ENCODE peak calls at places on chromosomes 12 and 14, in nine cellular contexts. U is esophagus muscularis mucosa, J is sigmoid colon, I is A549, L is H1, B is ovary, M is upper lobe of left lung, Z is GM12878, R is K562. X is an unnamed sample.

GRCh38 chr12:72872986-72873385 is 600.8 kb downstream of the TRHDE start:
- DNase-seq in M (no peak), I (no peak), J (no peak), B (no peak), Z (no peak), R (no peak), U (no peak), L (peak), X (no peak)

GRCh38 chr12:116551952-116552749 is 7.0 kb upstream of the MAP1LC3B2 start:
- DNase-seq in R (peak), M (no peak), U (no peak), J (no peak), L (no peak), Z (no peak), I (no peak), B (no peak), X (no peak)

GRCh38 chr14:92906823-92907222 is 16.1 kb upstream of the CHGA start:
- DNase-seq in J (no peak), L (no peak), R (no peak), B (no peak), I (no peak), Z (no peak), M (no peak), U (no peak), X (no peak)

GRCh38 chr12:81354327-81354932 is 276.6 kb downstream of the ACSS3 start:
- DNase-seq in I (no peak), J (no peak), L (no peak), B (no peak), Z (no peak), M (no peak), U (no peak), R (no peak), X (no peak)

GRCh38 chr12:64218597-64218996 is 3.5 kb downstream of the KICS2 start:
- DNase-seq in U (no peak), B (no peak), J (no peak), I (no peak), R (peak), Z (peak), M (no peak), L (no peak), X (no peak)

GRCh38 chr14:68748260-68748659 is 44.6 kb downstream of the ZFP36L1 start:
- DNase-seq in L (no peak), U (no peak), I (no peak), M (no peak), Z (no peak), B (no peak), J (no peak), R (peak), X (no peak)

GRCh38 chr14:76768201-76768656 is 7.0 kb downstream of the VASH1 start:
- DNase-seq in U (no peak), M (peak), L (peak), B (peak), J (no peak), Z (peak), R (peak), I (no peak), X (peak)

GRCh38 chr12:114623737-114624136 is 60.2 kb downstream of the TBX3 start:
- DNase-seq in L (no peak), M (no peak), I (no peak), U (no peak), R (no peak), J (no peak), B (no peak), Z (no peak), X (no peak)

GRCh38 chr12:110124184-110124995 is at the start of gene IFT81:
- DNase-seq in I (peak), R (peak), Z (no peak), L (peak), U (peak), J (peak), B (peak), M (peak), X (peak)

GRCh38 chr12:29759950-29760349 is 23.8 kb downstream of the TMTC1 start:
- DNase-seq in Z (no peak), R (no peak), J (no peak), U (no peak), B (no peak), M (no peak), L (no peak), I (no peak), X (no peak)

GRCh38 chr14:31084385-31084784 is 58.2 kb upstream of the STRN3 start:
- DNase-seq in B (no peak), U (no peak), L (no peak), M (no peak), Z (no peak), R (peak), J (no peak), I (no peak), X (no peak)

GRCh38 chr12:38137716-38138115 is 178.9 kb upstream of the ALG10B start:
- DNase-seq in R (no peak), I (no peak), B (no peak), U (no peak), J (no peak), M (no peak), Z (no peak), L (no peak), X (no peak)

GRCh38 chr12:10719482-10719881 is 3.6 kb downstream of the YBX3 start:
- DNase-seq in R (no peak), M (no peak), B (no peak), U (no peak), J (no peak), L (no peak), Z (no peak), I (no peak), X (no peak)

GRCh38 chr12:105057174-105057573 is 27.1 kb downstream of the ALDH1L2 start:
- DNase-seq in L (no peak), M (no peak), U (no peak), I (no peak), Z (no peak), R (no peak), J (no peak), B (no peak), X (no peak)

GRCh38 chr12:7989827-7990491 is 42.6 kb upstream of the FOXJ2 start:
- DNase-seq in J (no peak), B (no peak), M (peak), U (no peak), I (no peak), L (no peak), R (peak), Z (no peak), X (no peak)

GRCh38 chr12:2382391-2383155 is 329.8 kb downstream of the CACNA1C start:
- DNase-seq in L (no peak), J (no peak), U (no peak), Z (no peak), I (no peak), R (no peak), B (no peak), M (no peak), X (no peak)

GRCh38 chr14:78425332-78425731 is 255.2 kb downstream of the NRXN3 start:
- DNase-seq in M (peak), I (no peak), Z (no peak), L (no peak), R (no peak), U (no peak), J (no peak), B (no peak), X (no peak)

GRCh38 chr14:32470161-32470705 is 141.1 kb downstream of the AKAP6 start:
- DNase-seq in I (no peak), J (no peak), B (no peak), U (no peak), Z (no peak), R (no peak), L (no peak), M (no peak), X (no peak)

GRCh38 chr12:56773113-56773512 is 10.0 kb downstream of the HSD17B6 start:
- DNase-seq in U (no peak), I (no peak), L (no peak), B (no peak), M (no peak), R (no peak), J (no peak), Z (no peak), X (no peak)

GRCh38 chr12:63826002-63826585 is 18.4 kb upstream of the SRGAP1 start:
- DNase-seq in B (no peak), I (peak), U (no peak), M (no peak), J (no peak), L (no peak), R (peak), Z (no peak), X (no peak)

GRCh38 chr12:86134571-86134970 is 121.6 kb downstream of the MGAT4C start:
- DNase-seq in U (no peak), B (no peak), L (no peak), M (no peak), R (no peak), Z (no peak), J (no peak), I (peak), X (no peak)
- H3K27ac ChIP-seq in U (no peak), B (no peak), L (no peak), M (no peak), R (no peak), Z (no peak), J (no peak), I (no peak), X (peak)

DNA sequence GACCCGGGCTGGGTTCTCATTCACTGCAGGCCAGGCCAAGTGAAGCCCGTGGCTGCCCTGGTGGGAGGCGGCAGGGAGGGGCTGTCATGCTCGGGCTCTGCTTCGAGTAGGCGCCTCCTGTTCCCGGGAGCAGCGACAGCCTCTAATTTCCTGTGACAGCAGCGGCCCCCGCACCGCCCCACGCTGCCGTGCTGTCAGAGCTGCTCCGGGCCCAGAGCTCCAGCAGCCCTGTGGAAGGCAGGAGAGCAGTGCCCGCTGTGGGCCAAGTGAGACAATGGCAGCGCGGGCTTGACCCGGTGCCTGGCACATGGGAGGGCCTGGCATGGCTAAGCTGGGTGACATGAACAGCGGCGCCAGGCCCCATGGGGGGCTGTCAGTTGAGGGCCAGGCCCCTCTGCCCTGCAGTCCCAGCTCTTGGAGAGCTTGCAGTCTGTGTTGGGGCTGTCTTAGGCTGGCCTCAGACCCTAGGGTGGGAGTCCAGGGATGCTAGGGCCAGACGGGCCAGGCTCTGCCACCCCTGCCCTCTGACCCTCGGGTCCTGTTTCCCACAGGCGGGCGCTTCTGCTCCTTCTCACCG is 5.1 kb downstream of the TRMT61A start:
- DNase-seq in I (no peak), M (no peak), J (peak), R (no peak), Z (no peak), B (no peak), U (no peak), L (no peak), X (no peak)
- TF ChIP-seq EP300 in I (no peak), M (no peak), J (no peak), R (no peak), Z (no peak), B (no peak), U (no peak), L (no peak), X (no peak)

DNA sequence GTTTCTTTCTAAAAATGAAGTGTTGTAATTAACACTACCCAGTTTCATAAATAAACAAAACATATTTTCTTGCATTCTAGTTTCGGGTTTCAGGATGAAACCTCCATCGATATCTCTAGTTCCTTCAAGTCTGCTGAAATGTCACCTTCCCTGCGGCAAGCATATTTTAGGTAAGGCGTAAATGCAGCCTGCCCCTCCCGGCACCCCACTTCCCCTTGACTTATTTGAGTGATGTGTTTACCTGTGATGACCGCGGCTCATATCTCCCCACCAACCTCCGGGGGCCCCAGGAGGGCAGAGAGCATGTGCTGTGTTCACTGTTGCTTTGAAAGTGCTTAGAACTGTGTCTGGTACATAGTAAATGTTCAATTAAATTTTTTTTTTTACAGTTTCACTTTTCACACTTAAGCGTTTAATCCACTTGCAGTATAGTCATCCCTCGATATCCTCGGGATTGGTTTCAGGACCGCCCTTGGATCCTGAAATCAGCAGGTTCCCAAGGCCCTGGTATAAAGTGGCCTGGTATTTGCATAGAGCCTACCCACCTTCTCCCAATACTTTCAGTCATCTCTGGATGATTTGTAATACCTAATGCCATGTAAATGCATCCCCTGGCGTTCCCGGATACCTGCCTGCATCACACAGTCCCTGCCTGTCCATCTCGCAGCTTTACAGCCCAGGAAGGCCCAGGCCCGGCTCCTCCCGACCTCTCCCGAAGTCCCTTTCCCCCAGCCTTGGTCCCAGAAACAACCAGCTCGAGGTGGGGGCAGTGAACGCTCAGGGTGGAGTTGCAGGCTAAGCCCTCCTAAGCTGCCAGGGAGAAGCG is 40.2 kb upstream of the FBRSL1 start:
- DNase-seq in L (no peak), J (no peak), R (no peak), I (no peak), U (no peak), M (no peak), Z (peak), B (no peak), X (no peak)
- TF ChIP-seq CTCF in L (no peak), J (no peak), R (no peak), I (no peak), U (no peak), M (no peak), Z (no peak), B (no peak), X (no peak)

DNA sequence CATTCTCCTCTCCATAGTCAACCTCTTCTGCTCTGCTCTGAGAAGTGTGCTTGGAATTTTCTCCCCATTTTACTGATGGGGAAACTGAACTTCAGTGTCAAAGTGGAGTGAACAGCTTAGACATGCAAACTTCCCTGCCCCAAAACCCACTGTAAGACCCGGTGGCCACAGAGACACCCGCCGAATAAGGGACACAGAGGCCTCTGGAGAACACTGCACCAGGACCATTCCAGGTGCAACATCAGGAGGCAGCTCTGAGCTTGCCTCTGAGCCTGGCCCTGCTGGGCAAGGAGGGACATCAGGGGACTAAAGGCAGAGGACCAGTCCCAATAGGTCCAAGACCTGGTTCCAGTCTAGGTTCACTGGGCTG is 1.7 kb downstream of the HDAC7 start:
- DNase-seq in J (no peak), U (no peak), M (no peak), L (no peak), I (no peak), R (no peak), B (no peak), Z (no peak), X (no peak)
- H3K27ac ChIP-seq in J (peak), U (peak), M (peak), L (no peak), I (peak), R (peak), B (peak), Z (no peak), X (peak)

GRCh38 chr14:104979758-104980591 is 1.8 kb upstream of the AHNAK2 start:
- DNase-seq in U (no peak), J (peak), I (peak), L (no peak), B (no peak), M (peak), Z (no peak), R (no peak), X (no peak)
- TF ChIP-seq EP300 in U (peak), J (no peak), I (no peak), L (no peak), B (no peak), M (no peak), Z (no peak), R (no peak), X (no peak)

GRCh38 chr14:95522556-95522955 is 6.1 kb upstream of the SYNE3 start:
- DNase-seq in Z (no peak), B (no peak), J (no peak), U (no peak), I (no peak), L (no peak), M (no peak), R (no peak), X (no peak)

GRCh38 chr14:95522116-95522515 is 5.7 kb upstream of the SYNE3 start:
- DNase-seq in B (no peak), I (no peak), L (no peak), U (no peak), M (no peak), Z (no peak), J (no peak), R (no peak), X (no peak)

GRCh38 chr14:95523051-95523817 is 6.8 kb upstream of the SYNE3 start:
- DNase-seq in J (no peak), U (no peak), Z (no peak), M (no peak), B (no peak), L (no peak), I (no peak), R (peak), X (no peak)

GRCh38 chr14:95524706-95525512 is 8.5 kb upstream of the SYNE3 start:
- DNase-seq in U (no peak), L (no peak), B (no peak), R (no peak), M (no peak), I (no peak), J (no peak), Z (no peak), X (no peak)

GRCh38 chr14:95523818-95524448 is 7.5 kb upstream of the SYNE3 start:
- DNase-seq in B (no peak), U (no peak), Z (no peak), M (peak), R (peak), I (no peak), L (no peak), J (no peak), X (no peak)
- TF ChIP-seq CTCF in B (no peak), U (no peak), Z (no peak), M (no peak), R (peak), I (no peak), L (no peak), J (no peak), X (no peak)

DNA sequence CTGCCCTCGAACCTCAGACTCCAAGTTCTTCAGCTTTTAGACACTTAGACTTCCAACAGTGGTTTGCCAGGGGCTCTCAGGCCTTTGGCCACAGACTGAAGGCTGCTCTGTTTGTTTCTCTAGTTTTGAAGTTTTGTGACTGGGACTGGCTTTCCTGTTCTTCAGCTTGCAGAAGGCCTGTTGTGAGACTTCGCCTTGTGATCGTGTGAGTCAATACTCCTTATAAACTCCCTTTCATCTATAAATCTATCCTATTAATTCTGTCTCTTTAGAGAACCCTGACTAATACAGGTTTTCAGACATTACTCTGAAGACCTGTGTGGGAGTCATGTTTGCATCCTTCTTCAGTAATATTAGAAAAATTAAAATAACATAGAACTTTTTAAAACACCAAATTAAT is 289.1 kb downstream of the RMST start:
- DNase-seq in R (no peak), I (no peak), B (no peak), U (no peak), Z (no peak), M (no peak), L (no peak), J (no peak), X (no peak)
- H3K27ac ChIP-seq in R (no peak), I (no peak), B (no peak), U (no peak), Z (no peak), M (no peak), L (no peak), J (no peak), X (no peak)

DNA sequence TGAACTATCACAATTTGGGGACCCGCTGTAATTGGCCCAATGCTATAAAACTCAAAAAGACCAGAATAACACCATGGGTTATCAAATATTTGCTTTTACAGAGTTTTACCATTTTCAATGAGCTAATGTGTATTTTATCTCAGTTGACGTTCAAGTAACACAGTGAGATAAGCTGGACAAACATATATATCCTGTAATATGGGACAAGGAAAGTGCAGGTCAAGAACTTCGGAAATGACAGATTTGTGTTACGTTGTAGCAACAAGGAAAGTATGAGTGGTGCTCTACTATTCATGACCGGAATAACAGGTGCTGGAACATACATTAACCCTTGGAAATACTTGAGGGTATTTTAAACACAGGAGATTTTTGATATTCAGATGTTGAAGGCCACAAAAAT is 566.4 kb upstream of the FLRT2 start:
- DNase-seq in U (no peak), J (no peak), Z (no peak), I (no peak), L (no peak), M (no peak), B (no peak), R (no peak), X (no peak)
- TF ChIP-seq EP300 in U (no peak), J (no peak), Z (no peak), I (no peak), L (no peak), M (no peak), B (no peak), R (no peak), X (no peak)

DNA sequence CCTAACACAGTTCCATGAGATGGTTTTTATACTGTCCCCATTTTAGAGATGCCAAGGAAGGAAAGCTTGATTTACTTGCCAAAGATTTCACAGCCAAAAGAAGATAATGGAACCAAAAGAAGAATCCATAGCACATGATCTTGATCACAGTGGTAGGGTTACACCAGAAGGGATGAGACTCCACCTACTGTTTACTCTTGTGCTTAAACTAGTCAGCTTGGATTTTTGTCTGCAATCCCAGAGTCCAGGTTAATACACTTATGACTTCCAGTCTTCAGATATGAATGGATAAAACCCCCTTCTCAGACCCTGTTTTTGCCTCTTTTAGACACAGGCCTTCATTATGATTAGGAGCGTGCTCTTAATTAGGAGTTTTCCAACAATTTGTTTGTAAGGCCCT is 454.2 kb downstream of the AEBP2 start:
- DNase-seq in I (peak), Z (no peak), M (no peak), L (no peak), J (no peak), U (no peak), B (no peak), R (no peak), X (no peak)
- TF ChIP-seq CTCF in I (peak), Z (peak), M (no peak), L (peak), J (no peak), U (no peak), B (no peak), R (no peak), X (no peak)

X was measured in tibial nerve.